ENCODE peak calls at places on chromosomes 5 and 9, in four cellular contexts. One of them, this sample, is unnamed.

GRCh38 chr5:151093476-151093889 is 12.6 kb upstream of the TNIP1 start:
- DNase-seq in ACHN: peak
- DNase-seq in left cardiac atrium: no peak
- DNase-seq in H4: peak
- DNase-seq in this sample: no peak

GRCh38 chr5:169374761-169375160 is 73.8 kb upstream of the SLIT3 start:
- DNase-seq in ACHN: no peak
- DNase-seq in left cardiac atrium: no peak
- DNase-seq in H4: peak
- DNase-seq in this sample: no peak

GRCh38 chr9:114551750-114552685 is 35.6 kb upstream of the ATP6V1G1 start:
- DNase-seq in ACHN: peak
- DNase-seq in left cardiac atrium: peak
- DNase-seq in H4: peak
- DNase-seq in this sample: peak

GRCh38 chr9:135605238-135605781 is 34.0 kb downstream of the GLT6D1 start:
- DNase-seq in ACHN: no peak
- DNase-seq in left cardiac atrium: no peak
- DNase-seq in H4: no peak
- DNase-seq in this sample: no peak

GRCh38 chr5:10563132-10563939 is 534 bp upstream of the ANKRD33B start:
- DNase-seq in ACHN: peak
- DNase-seq in left cardiac atrium: peak
- DNase-seq in H4: no peak
- DNase-seq in this sample: no peak

GRCh38 chr5:107005161-107005560 is 665.6 kb downstream of the EFNA5 start:
- DNase-seq in ACHN: no peak
- DNase-seq in left cardiac atrium: no peak
- DNase-seq in H4: no peak
- DNase-seq in this sample: no peak

GRCh38 chr9:33851301-33851700 is 34.3 kb downstream of the UBE2R2 start:
- DNase-seq in ACHN: no peak
- DNase-seq in left cardiac atrium: no peak
- DNase-seq in H4: no peak
- DNase-seq in this sample: no peak

GRCh38 chr5:96332535-96333396 is 100.3 kb downstream of the PCSK1 start:
- DNase-seq in ACHN: no peak
- DNase-seq in left cardiac atrium: no peak
- DNase-seq in H4: no peak
- DNase-seq in this sample: no peak

GRCh38 chr5:163504091-163504931 is 1.1 kb upstream of the MAT2B start:
- DNase-seq in ACHN: peak
- DNase-seq in left cardiac atrium: peak
- DNase-seq in H4: peak
- DNase-seq in this sample: peak

GRCh38 chr5:93162201-93162654 is 418.8 kb downstream of the NR2F1-AS1 start:
- DNase-seq in ACHN: no peak
- DNase-seq in left cardiac atrium: no peak
- DNase-seq in H4: peak
- DNase-seq in this sample: no peak

GRCh38 chr5:64612349-64612961 is 77.8 kb upstream of the SHISAL2B start:
- DNase-seq in ACHN: peak
- DNase-seq in left cardiac atrium: no peak
- DNase-seq in H4: peak
- DNase-seq in this sample: peak

GRCh38 chr5:77816686-77817085 is 40.5 kb upstream of the TBCA start:
- DNase-seq in ACHN: no peak
- DNase-seq in left cardiac atrium: no peak
- DNase-seq in H4: no peak
- DNase-seq in this sample: no peak

GRCh38 chr5:107359033-107359915 is 311.5 kb downstream of the EFNA5 start:
- DNase-seq in ACHN: peak
- DNase-seq in left cardiac atrium: no peak
- DNase-seq in H4: peak
- DNase-seq in this sample: no peak

GRCh38 chr5:1431896-1432295 is 13.3 kb downstream of the SLC6A3 start:
- DNase-seq in ACHN: no peak
- DNase-seq in left cardiac atrium: no peak
- DNase-seq in H4: no peak
- DNase-seq in this sample: no peak

GRCh38 chr5:14414615-14415515 is 166.7 kb upstream of the OTULINL start:
- DNase-seq in ACHN: no peak
- DNase-seq in left cardiac atrium: no peak
- DNase-seq in H4: no peak
- DNase-seq in this sample: no peak

GRCh38 chr9:121963542-121963995 is 129.5 kb downstream of the TTLL11 start:
- DNase-seq in ACHN: no peak
- DNase-seq in left cardiac atrium: no peak
- DNase-seq in H4: no peak
- DNase-seq in this sample: no peak

GRCh38 chr5:32461441-32462120 is 17.0 kb upstream of the ZFR start:
- DNase-seq in ACHN: no peak
- DNase-seq in left cardiac atrium: no peak
- DNase-seq in H4: no peak
- DNase-seq in this sample: no peak

GRCh38 chr5:5316333-5316732 is 106.1 kb upstream of the ICE1 start:
- DNase-seq in ACHN: no peak
- DNase-seq in left cardiac atrium: no peak
- DNase-seq in H4: peak
- DNase-seq in this sample: no peak

GRCh38 chr9:135869916-135870315 is 37.4 kb downstream of the CAMSAP1 start:
- DNase-seq in ACHN: no peak
- DNase-seq in left cardiac atrium: no peak
- DNase-seq in H4: no peak
- DNase-seq in this sample: no peak

GRCh38 chr5:103336967-103337366 is 78.4 kb downstream of the MACIR start:
- DNase-seq in ACHN: no peak
- DNase-seq in left cardiac atrium: no peak
- DNase-seq in H4: no peak
- DNase-seq in this sample: no peak

GRCh38 chr9:125374443-125375309 is 113.0 kb downstream of the GAPVD1 start:
- DNase-seq in ACHN: peak
- DNase-seq in left cardiac atrium: peak
- DNase-seq in H4: peak
- DNase-seq in this sample: peak

GRCh38 chr9:19404278-19405075 is 4.3 kb upstream of the ACER2 start:
- DNase-seq in ACHN: no peak
- DNase-seq in left cardiac atrium: no peak
- DNase-seq in H4: no peak
- DNase-seq in this sample: no peak

GRCh38 chr5:1244976-1245375 is 19.8 kb downstream of the SLC6A18 start:
- DNase-seq in ACHN: peak
- DNase-seq in left cardiac atrium: no peak
- DNase-seq in H4: no peak
- DNase-seq in this sample: no peak

GRCh38 chr9:69463497-69464068 is 138.6 kb downstream of the ENTREP1 start:
- DNase-seq in ACHN: no peak
- DNase-seq in left cardiac atrium: no peak
- DNase-seq in H4: no peak
- DNase-seq in this sample: no peak